ENCODE peak calls at places on chromosomes 7 and 10, in six cellular contexts. A is brain microvascular endothelial cell, G is prostate gland, L is fibroblast of lung, U is ovary, X is AG04450. V is an unnamed sample.

GRCh38 chr7:143355450-143356385 is 6.8 kb downstream of the FAM131B start:
- DNase-seq in X (no peak), U (no peak), G (no peak), L (no peak), A (no peak), V (no peak)

GRCh38 chr10:109588259-109588658 is 335.1 kb downstream of the XPNPEP1 start:
- DNase-seq in L (no peak), A (no peak), G (no peak), X (no peak), U (no peak), V (no peak)

GRCh38 chr7:79055722-79056415 is 397.6 kb downstream of the MAGI2 start:
- DNase-seq in L (no peak), X (no peak), U (peak; percentile 74), A (peak; percentile 17), G (peak; percentile 68), V (peak; percentile 29)

GRCh38 chr7:40437498-40437897 is 302.7 kb downstream of the SUGCT start:
- DNase-seq in L (peak; percentile 83), A (peak; percentile 89), X (peak; percentile 76), U (no peak), G (no peak), V (peak; percentile 81)

GRCh38 chr10:100775346-100775745 is 30.0 kb downstream of the PAX2 start:
- DNase-seq in X (no peak), A (no peak), G (no peak), L (no peak), U (no peak), V (peak; percentile 29)

GRCh38 chr7:7969306-7970112 is 913 bp downstream of the GLCCI1 start:
- DNase-seq in L (peak; percentile 46), X (no peak), G (peak; percentile 23), U (peak; percentile 50), A (peak; percentile 33), V (no peak)

GRCh38 chr10:130707389-130707979 is 571.3 kb downstream of the GLRX3 start:
- DNase-seq in X (no peak), G (no peak), U (no peak), L (no peak), A (no peak), V (no peak)

GRCh38 chr10:78756604-78757442 is 311.9 kb upstream of the ZMIZ1 start:
- DNase-seq in G (peak; percentile 55), X (peak; percentile 79), A (peak; percentile 92), U (peak; percentile 55), L (peak; percentile 96), V (peak; percentile 96)

GRCh38 chr10:88819290-88819689 is 16.8 kb downstream of the LIPM start:
- DNase-seq in L (peak; percentile 42), A (no peak), X (no peak), U (no peak), G (no peak), V (no peak)

GRCh38 chr7:79612903-79613302 is 159.4 kb upstream of the MAGI2 start:
- DNase-seq in A (no peak), X (no peak), G (no peak), L (no peak), U (no peak), V (no peak)

GRCh38 chr7:106568002-106568679 is 92.8 kb downstream of the CCDC71L start:
- DNase-seq in G (no peak), U (no peak), L (peak; percentile 4), A (no peak), X (no peak), V (no peak)

DNA sequence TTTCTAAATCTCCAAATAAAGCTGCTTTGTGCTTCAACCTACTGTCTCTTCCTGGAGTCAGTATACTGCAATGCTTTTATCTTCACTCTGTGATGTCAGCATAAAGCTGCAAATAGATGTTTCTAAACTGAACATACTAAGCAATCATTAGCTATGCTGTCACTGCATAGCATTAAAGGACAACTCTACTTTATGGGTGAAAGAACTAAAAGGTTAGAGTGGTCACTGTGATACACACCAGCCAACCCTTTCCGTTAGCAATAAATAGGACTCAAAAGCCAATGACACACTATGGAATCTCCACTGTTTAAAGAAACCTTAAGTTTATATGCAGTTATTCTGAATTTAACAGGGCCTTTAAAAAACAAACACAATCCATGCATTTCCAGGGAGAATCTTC is 1.8 kb downstream of the CCDC186 start:
- DNase-seq in G (no peak), A (no peak), L (peak; percentile 27), U (no peak), X (no peak), V (no peak)
- H3K4me3 ChIP-seq in G (peak overlapping the region; percentile 99), A (peak overlapping the region; percentile 99), L (peak overlapping the region; percentile 78), U (peak overlapping the region; percentile 97), X (peak overlapping the region; percentile 36), V (peak overlapping the region; percentile 94)

GRCh38 chr7:66575398-66575797 is 53.3 kb upstream of the KCTD7 start:
- DNase-seq in U (no peak), L (no peak), A (no peak), G (no peak), X (no peak), V (no peak)

GRCh38 chr7:66576646-66577045 is 52.0 kb upstream of the KCTD7 start:
- DNase-seq in X (no peak), L (no peak), G (no peak), A (no peak), U (no peak), V (no peak)

DNA sequence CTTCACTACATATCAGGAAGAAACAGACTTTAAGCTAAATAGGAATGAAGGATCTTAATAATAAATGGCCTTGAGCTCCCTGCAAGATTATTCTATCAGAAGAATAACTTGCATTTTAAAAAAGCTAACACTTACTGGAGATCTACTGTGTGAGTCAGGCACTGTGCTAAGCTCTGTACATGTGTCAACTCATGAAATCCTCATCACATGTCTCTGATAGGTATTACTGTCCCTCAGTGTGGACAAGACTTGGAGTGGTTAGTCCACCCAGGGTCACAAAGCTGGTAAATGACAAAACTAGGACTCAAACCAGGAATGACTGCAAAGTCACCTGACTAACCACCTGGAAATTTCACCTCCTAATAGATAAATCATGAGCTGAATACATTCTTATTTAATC is 57.1 kb upstream of the KCTD7 start:
- DNase-seq in A (no peak), U (no peak), G (no peak), L (no peak), X (no peak), V (no peak)
- H3K4me3 ChIP-seq in A (no peak overlapping the region), U (no peak overlapping the region), G (no peak overlapping the region), L (no peak overlapping the region), X (no peak overlapping the region), V (no peak overlapping the region)

DNA sequence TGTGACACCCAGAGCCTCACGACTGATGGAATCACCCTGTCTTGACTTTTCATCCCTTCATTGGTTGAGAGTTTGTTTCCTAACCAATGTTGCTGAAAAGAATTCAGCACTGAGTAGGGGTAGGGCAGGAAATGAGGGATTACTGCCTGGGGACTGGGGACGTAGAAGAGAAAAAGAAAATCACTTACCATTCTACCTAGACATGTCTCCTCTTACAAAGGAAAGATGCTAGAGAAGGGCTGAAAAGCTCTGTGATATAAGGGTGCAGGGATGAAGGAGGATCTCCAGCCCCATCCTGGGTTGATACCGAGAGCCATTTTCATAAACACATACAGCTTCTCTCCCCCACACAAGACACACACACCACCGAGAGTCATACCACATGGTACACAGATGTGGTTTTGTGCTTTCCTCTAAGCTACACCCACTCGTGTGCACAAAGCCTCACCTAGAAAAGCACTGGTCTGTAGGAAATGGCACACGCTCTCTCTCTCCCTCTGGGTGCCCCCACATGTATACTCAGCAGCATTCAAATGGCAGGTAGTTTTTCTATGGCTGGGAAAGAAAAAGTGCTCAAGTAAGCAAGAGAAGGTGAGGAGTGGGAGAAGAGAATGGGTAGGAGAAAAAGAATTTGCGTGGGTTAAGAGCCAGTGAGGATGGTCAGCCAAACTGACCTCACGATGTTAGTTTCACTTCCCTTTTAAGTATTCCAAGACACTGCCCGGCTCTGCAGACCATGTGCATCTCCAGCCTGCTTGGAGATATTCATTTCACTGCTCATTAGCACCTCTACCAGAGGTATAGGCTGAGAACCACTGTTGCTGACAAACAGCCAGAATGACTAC is 85.8 kb downstream of the CALD1 start:
- DNase-seq in X (no peak), U (no peak), G (no peak), L (peak; percentile 64), A (peak; percentile 47), V (no peak)
- H3K4me3 ChIP-seq in X (peak overlapping the region; percentile 31), U (peak overlapping the region; percentile 2), G (no peak overlapping the region), L (peak overlapping the region; percentile 41), A (peak overlapping the region; percentile 9), V (no peak overlapping the region)

GRCh38 chr10:69318997-69319727 is 40.9 kb downstream of the HK1 start:
- DNase-seq in U (peak; percentile 75), G (peak; percentile 86), X (no peak), A (peak; percentile 59), L (peak; percentile 54), V (no peak)
- H3K4me3 ChIP-seq in U (peak overlapping the region; percentile 87), G (peak overlapping the region; percentile 95), X (peak overlapping the region; percentile 83), A (peak overlapping the region; percentile 76), L (peak overlapping the region; percentile 89), V (peak overlapping the region; percentile 92)

GRCh38 chr7:44977956-44978355 is 859 bp downstream of the MYO1G start:
- DNase-seq in A (no peak), L (no peak), G (no peak), X (no peak), U (no peak), V (no peak)
- H3K4me3 ChIP-seq in A (no peak overlapping the region), L (no peak overlapping the region), G (no peak overlapping the region), X (no peak overlapping the region), U (no peak overlapping the region), V (no peak overlapping the region)

V was measured in kidney epithelial cell.